ENCODE peak calls at places on chromosome 11, in four cellular contexts. N is A549, W is progenitor cell of endocrine pancreas, Y is psoas muscle. D is an unnamed sample.

GRCh38 chr11:126542621-126543020 is 187.1 kb downstream of the ST3GAL4 start:
- DNase-seq in Y (no peak), W (no peak), N (no peak), D (no peak)

GRCh38 chr11:58576792-58577440 is 1.3 kb upstream of the LPXN start:
- DNase-seq in Y (no peak), N (no peak), W (no peak), D (no peak)

GRCh38 chr11:57427692-57428082 is 766 bp upstream of the SLC43A3 start:
- DNase-seq in Y (peak), N (no peak), W (no peak), D (peak)

GRCh38 chr11:63490551-63491239 is at the start of gene PLAAT5:
- DNase-seq in W (peak), N (no peak), Y (peak), D (no peak)

GRCh38 chr11:2296913-2297622 is 4.7 kb downstream of the C11orf21 start:
- DNase-seq in W (no peak), N (no peak), Y (peak), D (peak)

GRCh38 chr11:114479331-114479730 is 40.1 kb downstream of the REXO2 start:
- DNase-seq in N (no peak), W (no peak), Y (no peak), D (no peak)

GRCh38 chr11:34234086-34234740 is 123.6 kb downstream of the ABTB2 start:
- DNase-seq in Y (no peak), N (no peak), W (no peak), D (no peak)

GRCh38 chr11:129813216-129813791 is 2.3 kb upstream of the TMEM45B start:
- DNase-seq in Y (no peak), N (no peak), W (no peak), D (no peak)

GRCh38 chr11:69546735-69547370 is 65.4 kb downstream of the LINC01488 start:
- DNase-seq in N (no peak), Y (no peak), W (no peak), D (no peak)

GRCh38 chr11:92393218-92393617 is 168.6 kb downstream of the FAT3 start:
- DNase-seq in W (no peak), Y (no peak), N (no peak), D (no peak)

GRCh38 chr11:92397356-92397755 is 172.7 kb downstream of the FAT3 start:
- DNase-seq in N (no peak), Y (no peak), W (no peak), D (no peak)

GRCh38 chr11:92399702-92400101 is 175.1 kb downstream of the FAT3 start:
- DNase-seq in N (no peak), W (no peak), Y (no peak), D (no peak)

GRCh38 chr11:92391866-92392265 is 167.2 kb downstream of the FAT3 start:
- DNase-seq in N (no peak), W (no peak), Y (no peak), D (no peak)

DNA sequence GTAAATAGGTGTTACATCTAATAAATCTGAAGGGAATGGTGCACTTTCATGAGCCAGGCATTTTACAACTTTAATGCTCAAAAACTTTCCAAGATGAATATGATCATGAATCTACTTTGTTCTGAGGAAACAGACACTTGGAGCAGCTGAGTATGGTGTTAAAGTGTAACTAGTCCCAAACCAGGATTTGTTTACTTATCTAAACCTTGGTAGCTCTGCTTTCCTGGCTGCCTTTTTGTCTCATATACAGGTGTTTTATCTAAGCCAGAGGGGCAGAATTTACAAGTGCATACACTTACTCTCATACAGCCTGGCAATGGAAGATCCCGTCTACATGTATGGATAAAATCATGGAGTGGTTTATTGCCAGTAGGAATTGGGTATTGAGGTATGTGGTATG is 171.5 kb downstream of the FAT3 start:
- DNase-seq in Y (no peak), W (no peak), N (no peak), D (no peak)
- TF ChIP-seq CTCF in Y (no peak), W (no peak), N (no peak), D (no peak)

DNA sequence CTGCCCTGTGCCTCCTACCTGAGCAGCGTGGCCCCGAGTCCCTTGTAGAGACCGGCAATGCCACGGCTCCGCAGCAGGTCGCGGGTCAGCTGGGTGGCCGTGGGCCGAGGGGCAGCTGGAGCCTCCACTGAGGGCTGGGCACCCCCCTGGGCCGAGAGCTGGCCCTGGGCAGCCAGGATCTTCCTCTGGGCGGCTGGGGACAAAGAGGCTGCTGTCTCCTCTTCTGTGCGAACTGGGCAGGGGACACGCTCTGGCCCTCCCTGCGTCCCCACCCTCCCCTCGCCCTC is 2.6 kb upstream of the CEND1 start:
- DNase-seq in N (no peak), W (no peak), Y (no peak), D (no peak)
- TF ChIP-seq CTCF in N (no peak), W (no peak), Y (no peak), D (no peak)

GRCh38 chr11:65918211-65919150 is at the start of gene C11orf68:
- DNase-seq in Y (no peak), N (no peak), W (no peak), D (no peak)
- TF ChIP-seq CTCF in Y (no peak), N (no peak), W (no peak), D (no peak)

GRCh38 chr11:17350455-17351170 is 987 bp upstream of the NCR3LG1 start:
- DNase-seq in Y (no peak), W (no peak), N (no peak), D (no peak)

GRCh38 chr11:17351171-17351509 is 460 bp upstream of the NCR3LG1 start:
- DNase-seq in Y (no peak), N (no peak), W (no peak), D (no peak)

GRCh38 chr11:17353228-17354021 is 1.8 kb downstream of the NCR3LG1 start:
- DNase-seq in W (peak), Y (peak), N (peak), D (peak)

GRCh38 chr11:17352925-17353227 is 1.3 kb downstream of the NCR3LG1 start:
- DNase-seq in Y (no peak), W (peak), N (peak), D (no peak)

GRCh38 chr11:17351510-17352176 is at the start of gene NCR3LG1:
- DNase-seq in W (no peak), N (peak), Y (peak), D (peak)
- TF ChIP-seq CTCF in W (no peak), N (no peak), Y (no peak), D (no peak)

GRCh38 chr11:71452354-71453020 is 516 bp upstream of the NADSYN1 start:
- DNase-seq in Y (peak), N (no peak), W (peak), D (no peak)

GRCh38 chr11:71453021-71453910 is at the start of gene NADSYN1:
- DNase-seq in N (peak), W (peak), Y (peak), D (peak)

GRCh38 chr11:71456294-71456693 is 3.3 kb downstream of the NADSYN1 start:
- DNase-seq in N (no peak), W (no peak), Y (peak), D (no peak)

GRCh38 chr11:71453911-71454304 is 905 bp downstream of the NADSYN1 start:
- DNase-seq in Y (no peak), N (no peak), W (no peak), D (no peak)

GRCh38 chr11:71454470-71455113 is 1.6 kb downstream of the NADSYN1 start:
- DNase-seq in N (no peak), Y (peak), W (no peak), D (no peak)
- TF ChIP-seq CTCF in N (peak), Y (no peak), W (peak), D (no peak)

DNA sequence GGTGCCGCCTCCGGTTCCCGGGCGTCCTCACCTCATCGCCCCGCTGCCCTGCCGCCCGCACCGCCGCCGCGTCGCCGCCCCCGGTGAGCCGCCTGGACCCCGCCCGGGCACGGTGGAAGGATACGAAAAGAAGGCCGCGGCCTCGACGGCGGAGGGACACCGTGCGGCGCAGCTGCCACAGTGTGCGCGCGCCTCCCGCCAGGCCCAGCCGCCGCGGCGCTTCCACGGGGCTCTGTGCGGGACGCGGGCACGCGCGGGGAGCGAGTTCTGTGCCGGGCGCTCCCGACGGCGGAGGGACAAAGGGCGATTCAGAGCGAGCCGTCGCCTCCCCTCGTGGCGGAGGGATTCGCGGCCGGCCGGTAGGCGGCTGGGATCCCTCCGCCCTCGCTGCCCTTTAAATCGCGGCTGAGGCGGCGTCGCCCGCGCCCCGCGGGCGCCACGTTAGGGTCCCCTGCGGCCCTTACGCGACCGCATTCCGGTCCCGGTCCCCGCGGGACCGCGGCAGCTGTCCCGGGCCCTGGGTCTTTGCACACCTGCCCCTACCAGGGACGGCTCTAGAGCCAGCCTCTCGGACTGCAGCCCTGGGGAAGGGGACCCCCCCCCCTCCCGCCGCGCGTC is 568 bp upstream of the KMT5B start:
- DNase-seq in Y (peak), N (peak), W (peak), D (peak)
- TF ChIP-seq CTCF in Y (no peak), N (no peak), W (no peak), D (no peak)

GRCh38 chr11:64787526-64788320 is 9.4 kb upstream of the SF1 start:
- DNase-seq in W (no peak), N (peak), Y (peak), D (no peak)
- TF ChIP-seq CTCF in W (peak), N (peak), Y (peak), D (no peak)

DNA sequence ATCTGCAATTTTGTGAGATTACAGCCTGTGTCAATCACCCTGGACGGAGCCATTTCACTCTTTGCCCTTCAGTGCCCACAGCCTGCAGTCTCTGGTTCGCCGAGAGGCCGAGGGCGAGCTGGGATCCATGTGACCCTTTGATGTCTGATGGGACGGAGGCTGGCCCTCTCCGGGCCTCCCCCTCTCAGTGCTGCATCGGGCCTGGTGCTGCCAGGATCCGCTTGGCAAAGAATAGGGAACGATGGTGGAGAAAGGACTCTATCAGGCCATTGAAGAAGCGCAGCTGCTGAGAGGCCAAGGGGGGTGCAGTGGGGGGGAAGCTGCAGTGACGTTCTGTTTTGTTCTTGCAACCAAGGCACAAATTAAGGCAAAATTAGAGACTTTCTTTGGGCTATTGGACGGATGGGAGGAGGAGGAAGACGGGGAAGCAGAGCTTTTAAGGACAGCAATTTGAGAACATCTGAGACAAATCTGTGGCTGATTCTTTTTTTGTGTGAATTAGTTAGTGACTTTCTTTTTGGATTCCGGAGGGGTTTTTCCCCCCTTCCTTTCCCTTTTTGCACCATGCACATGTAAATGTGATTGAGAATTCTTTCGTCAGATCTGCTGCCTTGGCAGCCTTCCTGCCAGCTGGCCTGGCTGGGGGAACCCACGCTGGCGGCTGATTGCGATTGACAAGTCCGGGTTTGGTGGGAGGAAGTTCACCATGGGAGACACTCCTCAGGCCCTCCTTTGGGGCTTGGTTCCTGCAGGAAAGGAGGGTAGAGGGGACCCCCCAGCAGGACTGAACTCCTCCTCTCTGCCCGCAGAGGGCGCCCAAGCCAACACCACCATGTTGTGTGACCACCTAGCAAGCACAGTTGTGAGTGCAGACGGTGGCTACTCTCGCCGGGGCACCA is 214.5 kb downstream of the NTM start:
- DNase-seq in N (no peak), Y (no peak), W (no peak), D (no peak)
- TF ChIP-seq CTCF in N (no peak), Y (no peak), W (peak), D (no peak)

GRCh38 chr11:65266210-65266609 is 4.4 kb downstream of the POLA2 start:
- DNase-seq in Y (no peak), W (no peak), N (no peak), D (no peak)
- TF ChIP-seq CTCF in Y (no peak), W (no peak), N (no peak), D (no peak)

DNA sequence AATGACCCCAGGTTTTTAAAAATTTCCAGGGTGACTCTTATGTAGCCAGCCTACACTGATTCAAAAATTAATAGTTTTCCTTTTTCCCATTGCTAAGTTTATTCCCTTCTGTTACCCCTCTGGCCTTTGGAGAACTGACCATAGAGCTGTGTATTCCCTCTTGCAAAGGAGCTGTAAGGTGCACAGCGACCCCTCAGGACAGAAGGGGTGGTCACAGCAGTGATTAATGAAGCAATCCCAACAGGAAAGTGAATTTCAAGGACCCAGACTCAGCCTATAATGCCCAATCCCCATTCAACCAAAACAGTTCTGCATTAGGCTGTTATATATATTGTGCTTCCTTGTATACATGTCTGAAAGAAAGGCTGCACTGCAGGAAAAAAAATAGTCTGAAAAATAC is 147.1 kb downstream of the WT1 start:
- DNase-seq in W (no peak), N (no peak), Y (no peak), D (no peak)
- TF ChIP-seq CTCF in W (peak), N (no peak), Y (no peak), D (no peak)

D was measured in omental fat pad.